ENCODE peak calls at places on chromosomes 4 and X, in five cellular contexts. One of them, this sample, is unnamed.

GRCh38 chrX:103439161-103439560 is 62.8 kb downstream of the BEX3 start:
- DNase-seq in HepG2: no peak
- DNase-seq in H1: no peak
- DNase-seq in HEK293T: no peak
- DNase-seq in HCT116: no peak
- DNase-seq in this sample: no peak

GRCh38 chr4:122890142-122890769 is 32.1 kb downstream of the NUDT6 start:
- DNase-seq in HepG2: no peak
- DNase-seq in HCT116: no peak
- DNase-seq in H1: no peak
- DNase-seq in HEK293T: no peak
- DNase-seq in this sample: no peak

GRCh38 chr4:118557298-118557851 is 127.8 kb upstream of the METTL14 start:
- DNase-seq in HCT116: peak; percentile 18
- DNase-seq in HEK293T: no peak
- DNase-seq in HepG2: no peak
- DNase-seq in H1: no peak
- DNase-seq in this sample: no peak

GRCh38 chr4:4640692-4641091 is 98.8 kb upstream of the STX18 start:
- DNase-seq in HCT116: no peak
- DNase-seq in HepG2: peak; percentile 86
- DNase-seq in HEK293T: no peak
- DNase-seq in H1: peak; percentile 58
- DNase-seq in this sample: peak; percentile 52

GRCh38 chrX:102832661-102833060 is 104.4 kb upstream of the RAB40AL start:
- DNase-seq in HEK293T: no peak
- DNase-seq in H1: no peak
- DNase-seq in HCT116: no peak
- DNase-seq in HepG2: no peak
- DNase-seq in this sample: no peak

GRCh38 chr4:70657326-70657725 is 9.0 kb downstream of the JCHAIN start:
- DNase-seq in H1: no peak
- DNase-seq in HEK293T: no peak
- DNase-seq in HCT116: no peak
- DNase-seq in HepG2: no peak
- DNase-seq in this sample: no peak

GRCh38 chr4:31737419-31737818 is 1017.2 kb downstream of the PCDH7 start:
- DNase-seq in H1: no peak
- DNase-seq in HCT116: no peak
- DNase-seq in HepG2: no peak
- DNase-seq in HEK293T: no peak
- DNase-seq in this sample: no peak

GRCh38 chr4:610411-611261 is 14.7 kb upstream of the PDE6B start:
- DNase-seq in HEK293T: no peak
- DNase-seq in HepG2: no peak
- DNase-seq in HCT116: no peak
- DNase-seq in H1: no peak
- DNase-seq in this sample: no peak

GRCh38 chrX:10048076-10048475 is 80.9 kb downstream of the CLDN34 start:
- DNase-seq in H1: no peak
- DNase-seq in HEK293T: no peak
- DNase-seq in HepG2: no peak
- DNase-seq in HCT116: no peak
- DNase-seq in this sample: no peak

GRCh38 chrX:1468250-1468772 is 15.6 kb upstream of the ASMTL start:
- DNase-seq in H1: peak; percentile 32
- DNase-seq in HepG2: no peak
- DNase-seq in HCT116: no peak
- DNase-seq in HEK293T: no peak
- DNase-seq in this sample: no peak

GRCh38 chrX:150547511-150548115 is 20.8 kb upstream of the MTM1 start:
- DNase-seq in HCT116: no peak
- DNase-seq in HEK293T: no peak
- DNase-seq in H1: peak; percentile 57
- DNase-seq in HepG2: no peak
- DNase-seq in this sample: peak; percentile 48

GRCh38 chrX:10031743-10032142 is 64.6 kb downstream of the CLDN34 start:
- DNase-seq in HEK293T: no peak
- DNase-seq in HCT116: no peak
- DNase-seq in HepG2: no peak
- DNase-seq in H1: no peak
- DNase-seq in this sample: no peak

GRCh38 chr4:68361146-68361589 is 11.3 kb upstream of the YTHDC1 start:
- DNase-seq in HEK293T: no peak
- DNase-seq in HepG2: peak; percentile 76
- DNase-seq in H1: no peak
- DNase-seq in HCT116: no peak
- DNase-seq in this sample: no peak

GRCh38 chr4:153766758-153767157 is 6.9 kb upstream of the RNF175 start:
- DNase-seq in HEK293T: no peak
- DNase-seq in H1: no peak
- DNase-seq in HCT116: no peak
- DNase-seq in HepG2: no peak
- DNase-seq in this sample: no peak

GRCh38 chrX:15206306-15206705 is 63.6 kb downstream of the ASB9 start:
- DNase-seq in H1: no peak
- DNase-seq in HEK293T: no peak
- DNase-seq in HCT116: no peak
- DNase-seq in HepG2: no peak
- DNase-seq in this sample: no peak

GRCh38 chrX:10939384-10939783 is 171.7 kb upstream of the HCCS start:
- DNase-seq in HepG2: peak; percentile 64
- DNase-seq in H1: no peak
- DNase-seq in HCT116: no peak
- DNase-seq in HEK293T: no peak
- DNase-seq in this sample: no peak

GRCh38 chr4:164876680-164877324 is at the start of gene APELA:
- DNase-seq in H1: no peak
- DNase-seq in HEK293T: no peak
- DNase-seq in HCT116: no peak
- DNase-seq in HepG2: peak; percentile 3
- DNase-seq in this sample: no peak
- TF ChIP-seq SP1 in H1: no peak
- TF ChIP-seq SP1 in HEK293T: no peak
- TF ChIP-seq SP1 in HCT116: no peak
- TF ChIP-seq SP1 in HepG2: no peak
- TF ChIP-seq SP1 in this sample: no peak

GRCh38 chr4:1763550-1764080 is 29.5 kb upstream of the FGFR3 start:
- DNase-seq in HepG2: peak; percentile 73
- DNase-seq in HEK293T: peak; percentile 76
- DNase-seq in H1: no peak
- DNase-seq in HCT116: no peak
- DNase-seq in this sample: no peak
- TF ChIP-seq SP1 in HepG2: no peak
- TF ChIP-seq SP1 in HEK293T: no peak
- TF ChIP-seq SP1 in H1: no peak
- TF ChIP-seq SP1 in HCT116: no peak
- TF ChIP-seq SP1 in this sample: no peak

GRCh38 chrX:78119521-78120227 is 15.6 kb downstream of the PGK1 start:
- DNase-seq in HepG2: no peak
- DNase-seq in H1: no peak
- DNase-seq in HCT116: no peak
- DNase-seq in HEK293T: peak; percentile 25
- DNase-seq in this sample: no peak

GRCh38 chrX:78125148-78125547 is 14.3 kb downstream of the TAF9B start:
- DNase-seq in HCT116: no peak
- DNase-seq in HepG2: no peak
- DNase-seq in H1: no peak
- DNase-seq in HEK293T: no peak
- DNase-seq in this sample: no peak

GRCh38 chrX:78129714-78130113 is 9.7 kb downstream of the TAF9B start:
- DNase-seq in HCT116: no peak
- DNase-seq in H1: no peak
- DNase-seq in HepG2: no peak
- DNase-seq in HEK293T: no peak
- DNase-seq in this sample: no peak

GRCh38 chrX:78123190-78123589 is 16.3 kb downstream of the TAF9B start:
- DNase-seq in H1: no peak
- DNase-seq in HepG2: no peak
- DNase-seq in HCT116: no peak
- DNase-seq in HEK293T: no peak
- DNase-seq in this sample: no peak

DNA sequence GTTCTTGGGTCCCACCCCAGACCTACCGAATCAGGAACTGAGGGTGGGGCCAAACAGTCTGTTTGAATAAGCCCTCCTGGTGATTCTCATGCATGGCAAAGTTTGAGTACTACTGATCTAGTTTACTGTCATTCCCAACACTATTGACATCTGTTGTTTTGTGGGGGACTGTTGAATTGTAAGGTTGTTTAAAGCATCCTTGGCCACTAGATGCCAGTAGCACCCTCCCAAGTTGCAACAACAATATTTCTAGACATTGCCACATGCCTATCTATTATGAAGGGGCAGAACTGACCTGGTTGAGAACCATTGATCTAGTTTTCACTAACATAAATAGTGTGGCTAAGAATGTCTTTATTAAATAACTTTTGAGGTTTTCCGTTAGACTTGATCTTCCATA is 15.1 kb downstream of the TAF9B start:
- DNase-seq in HEK293T: no peak
- DNase-seq in HCT116: no peak
- DNase-seq in HepG2: no peak
- DNase-seq in H1: no peak
- DNase-seq in this sample: no peak
- TF ChIP-seq SP1 in HEK293T: no peak
- TF ChIP-seq SP1 in HCT116: no peak
- TF ChIP-seq SP1 in HepG2: no peak
- TF ChIP-seq SP1 in H1: no peak
- TF ChIP-seq SP1 in this sample: no peak

GRCh38 chr4:5969336-5969735 is 48.9 kb downstream of the C4orf50 start:
- DNase-seq in HEK293T: no peak
- DNase-seq in HepG2: no peak
- DNase-seq in H1: no peak
- DNase-seq in HCT116: no peak
- DNase-seq in this sample: no peak
- TF ChIP-seq SP1 in HEK293T: no peak
- TF ChIP-seq SP1 in HepG2: no peak
- TF ChIP-seq SP1 in H1: no peak
- TF ChIP-seq SP1 in HCT116: no peak
- TF ChIP-seq SP1 in this sample: no peak